ENCODE peak calls at places on chromosomes 1 and 21, in five cellular contexts. Y, E, R, U and O are unnamed samples.

GRCh38 chr1:46087891-46088290 is 44.5 kb downstream of the PIK3R3 start:
- DNase-seq in Y (no peak), E (no peak), R (no peak), U (peak; percentile 40), O (no peak)

GRCh38 chr1:109239580-109240068 is 9.7 kb upstream of the CELSR2 start:
- DNase-seq in Y (no peak), E (peak; percentile 21), R (peak; percentile 77), U (no peak), O (no peak)

GRCh38 chr1:100456880-100457279 is 81.1 kb upstream of the GPR88 start:
- DNase-seq in Y (no peak), E (no peak), R (no peak), U (no peak), O (no peak)

GRCh38 chr1:76939107-76939816 is 72.0 kb downstream of the ST6GALNAC5 start:
- DNase-seq in Y (no peak), E (no peak), R (no peak), U (peak; percentile 20), O (peak; percentile 2)

GRCh38 chr1:220652995-220653394 is 37.2 kb upstream of the C1orf115 start:
- DNase-seq in Y (no peak), E (no peak), R (no peak), U (no peak), O (no peak)

GRCh38 chr1:205633421-205633976 is 1.7 kb upstream of the ELK4 start:
- DNase-seq in Y (no peak), E (no peak), R (no peak), U (no peak), O (no peak)

GRCh38 chr1:232084584-232085223 is 458.1 kb downstream of the DISC1 start:
- DNase-seq in Y (no peak), E (no peak), R (peak; percentile 88), U (no peak), O (no peak)

GRCh38 chr1:213925783-213926182 is 62.0 kb upstream of the PROX1 start:
- DNase-seq in Y (no peak), E (no peak), R (no peak), U (no peak), O (no peak)

GRCh38 chr1:230153655-230154296 is 86.7 kb downstream of the GALNT2 start:
- DNase-seq in Y (no peak), E (no peak), R (no peak), U (peak; percentile 52), O (no peak)

GRCh38 chr1:231153726-231154125 is 8.1 kb upstream of the TRIM67 start:
- DNase-seq in Y (no peak), E (no peak), R (no peak), U (no peak), O (no peak)

GRCh38 chr1:43879414-43879813 is 54.2 kb upstream of the ARTN start:
- DNase-seq in Y (no peak), E (no peak), R (no peak), U (no peak), O (no peak)

GRCh38 chr21:35672313-35672712 is 388.0 kb downstream of the SETD4 start:
- DNase-seq in Y (no peak), E (no peak), R (no peak), U (no peak), O (no peak)

GRCh38 chr1:162366149-162366548 is 10.5 kb downstream of the SPATA46 start:
- DNase-seq in Y (no peak), E (no peak), R (no peak), U (no peak), O (no peak)

GRCh38 chr1:29754608-29755375 is 518.5 kb downstream of the PTPRU start:
- DNase-seq in Y (no peak), E (no peak), R (no peak), U (no peak), O (no peak)

GRCh38 chr1:38285807-38286530 is 239.4 kb upstream of the POU3F1 start:
- DNase-seq in Y (no peak), E (no peak), R (peak; percentile 65), U (no peak), O (no peak)

GRCh38 chr1:56376188-56376984 is 203.0 kb downstream of the PLPP3 start:
- DNase-seq in Y (no peak), E (no peak), R (peak; percentile 51), U (peak; percentile 24), O (no peak)